ENCODE peak calls at places on chromosome 14, in nine cellular contexts. Y is left cardiac atrium, G is head of caudate nucleus, Q is left ventricle myocardium inferior, C is D341Med, P is choroid plexus epithelial cell, W is ovary, B is tibial artery, T is fibroblast of villous mesenchyme. R is an unnamed sample.

GRCh38 chr14:71266994-71267636 is 359.9 kb downstream of the PCNX1 start:
- DNase-seq in Y (no peak), G (no peak), Q (no peak), C (no peak), P (peak; percentile 76), W (no peak), B (no peak), T (peak; percentile 60), R (no peak)

GRCh38 chr14:24416254-24416931 is 13.1 kb downstream of the CBLN3 start:
- DNase-seq in Y (no peak), G (no peak), Q (no peak), C (no peak), P (no peak), W (no peak), B (no peak), T (no peak), R (no peak)

GRCh38 chr14:31206536-31207286 is 882 bp downstream of the HECTD1 start:
- DNase-seq in Y (peak; percentile 30), G (peak; percentile 38), Q (peak; percentile 33), C (peak; percentile 68), P (no peak), W (peak; percentile 44), B (peak; percentile 71), T (peak; percentile 45), R (peak; percentile 15)

GRCh38 chr14:77663289-77663688 is 44.5 kb downstream of the ALKBH1 start:
- DNase-seq in Y (no peak), G (no peak), Q (no peak), C (no peak), P (peak; percentile 18), W (no peak), B (no peak), T (peak; percentile 76), R (no peak)

GRCh38 chr14:55572578-55572977 is 7.4 kb upstream of the KTN1 start:
- DNase-seq in Y (peak; percentile 47), G (peak; percentile 13), Q (no peak), C (no peak), P (peak; percentile 9), W (no peak), B (no peak), T (no peak), R (peak; percentile 24)

GRCh38 chr14:53955671-53956426 is 776 bp downstream of the BMP4 start:
- DNase-seq in Y (peak; percentile 82), G (no peak), Q (peak; percentile 77), C (no peak), P (no peak), W (peak; percentile 91), B (peak; percentile 88), T (peak; percentile 40), R (no peak)

GRCh38 chr14:99255621-99256482 is 16.1 kb downstream of the BCL11B start:
- DNase-seq in Y (no peak), G (no peak), Q (no peak), C (no peak), P (no peak), W (no peak), B (peak; percentile 33), T (no peak), R (no peak)

GRCh38 chr14:75132374-75133086 is 5.7 kb upstream of the NEK9 start:
- DNase-seq in Y (no peak), G (peak; percentile 70), Q (no peak), C (peak; percentile 56), P (peak; percentile 88), W (no peak), B (no peak), T (peak; percentile 82), R (peak; percentile 25)

GRCh38 chr14:63510538-63510937 is 32.6 kb downstream of the PPP2R5E start:
- DNase-seq in Y (no peak), G (no peak), Q (no peak), C (no peak), P (peak; percentile 88), W (no peak), B (no peak), T (peak; percentile 37), R (no peak)

GRCh38 chr14:101062611-101063010 is 159.1 kb upstream of the RTL1 start:
- DNase-seq in Y (no peak), G (no peak), Q (no peak), C (no peak), P (peak; percentile 47), W (no peak), B (peak; percentile 16), T (peak; percentile 30), R (no peak)

GRCh38 chr14:49512147-49512551 is 74.0 kb downstream of the RPS29 start:
- DNase-seq in Y (no peak), G (no peak), Q (no peak), C (no peak), P (peak; percentile 3), W (no peak), B (no peak), T (peak; percentile 15), R (no peak)

GRCh38 chr14:105470812-105471771 is 3.5 kb upstream of the CRIP2 start:
- DNase-seq in Y (peak; percentile 68), G (no peak), Q (peak; percentile 77), C (peak; percentile 78), P (no peak), W (no peak), B (peak; percentile 67), T (no peak), R (no peak)

GRCh38 chr14:101709533-101709881 is 52.0 kb upstream of the PPP2R5C start:
- DNase-seq in Y (no peak), G (no peak), Q (no peak), C (no peak), P (no peak), W (no peak), B (no peak), T (no peak), R (no peak)

GRCh38 chr14:99273025-99273723 is 1.2 kb upstream of the BCL11B start:
- DNase-seq in Y (no peak), G (peak; percentile 14), Q (no peak), C (peak; percentile 83), P (no peak), W (no peak), B (no peak), T (no peak), R (no peak)

GRCh38 chr14:42806909-42807315 is 1200.2 kb downstream of the LRFN5 start:
- DNase-seq in Y (no peak), G (no peak), Q (no peak), C (no peak), P (peak; percentile 78), W (no peak), B (no peak), T (peak; percentile 73), R (no peak)

GRCh38 chr14:23865502-23865901 is 88.1 kb upstream of the DHRS4 start:
- DNase-seq in Y (no peak), G (no peak), Q (no peak), C (no peak), P (no peak), W (no peak), B (no peak), T (no peak), R (no peak)

GRCh38 chr14:100902295-100902694 is 1.2 kb downstream of the RTL1 start:
- DNase-seq in Y (no peak), G (no peak), Q (no peak), C (no peak), P (no peak), W (no peak), B (peak; percentile 20), T (no peak), R (no peak)

GRCh38 chr14:83217492-83217891 is 1683.8 kb upstream of the SEL1L start:
- DNase-seq in Y (no peak), G (no peak), Q (no peak), C (no peak), P (peak; percentile 94), W (no peak), B (no peak), T (peak; percentile 80), R (no peak)

GRCh38 chr14:52018970-52019369 is 29.6 kb downstream of the RTRAF start:
- DNase-seq in Y (no peak), G (no peak), Q (no peak), C (no peak), P (no peak), W (no peak), B (no peak), T (no peak), R (no peak)

GRCh38 chr14:85475113-85475512 is 54.8 kb upstream of the FLRT2 start:
- DNase-seq in Y (no peak), G (no peak), Q (no peak), C (no peak), P (peak; percentile 31), W (no peak), B (no peak), T (peak; percentile 35), R (no peak)

GRCh38 chr14:81868172-81868571 is 334.5 kb upstream of the SEL1L start:
- DNase-seq in Y (no peak), G (no peak), Q (no peak), C (no peak), P (no peak), W (no peak), B (no peak), T (no peak), R (no peak)

GRCh38 chr14:90140956-90141316 is 79.1 kb downstream of the KCNK13 start:
- DNase-seq in Y (no peak), G (no peak), Q (no peak), C (no peak), P (peak; percentile 17), W (no peak), B (no peak), T (no peak), R (no peak)

GRCh38 chr14:32967421-32967820 is 28.7 kb downstream of the NPAS3 start:
- DNase-seq in Y (no peak), G (no peak), Q (no peak), C (no peak), P (no peak), W (no peak), B (no peak), T (no peak), R (no peak)

GRCh38 chr14:83483063-83483462 is 1949.4 kb upstream of the SEL1L start:
- DNase-seq in Y (no peak), G (no peak), Q (no peak), C (no peak), P (peak; percentile 79), W (no peak), B (no peak), T (peak; percentile 13), R (no peak)

GRCh38 chr14:96252323-96253052 is 3.5 kb upstream of the BDKRB1 start:
- DNase-seq in Y (no peak), G (no peak), Q (no peak), C (no peak), P (no peak), W (no peak), B (no peak), T (peak; percentile 58), R (peak; percentile 67)

GRCh38 chr14:69247691-69248440 is 12.1 kb upstream of the GALNT16 start:
- DNase-seq in Y (peak; percentile 37), G (no peak), Q (no peak), C (no peak), P (peak; percentile 94), W (peak; percentile 78), B (peak; percentile 79), T (peak; percentile 85), R (no peak)

GRCh38 chr14:77302926-77303325 is 17.8 kb downstream of the POMT2 start:
- DNase-seq in Y (no peak), G (no peak), Q (no peak), C (no peak), P (peak; percentile 57), W (no peak), B (no peak), T (peak; percentile 85), R (no peak)

GRCh38 chr14:74962493-74962892 is 7.1 kb upstream of the PGF start:
- DNase-seq in Y (no peak), G (no peak), Q (no peak), C (no peak), P (no peak), W (no peak), B (no peak), T (no peak), R (no peak)

GRCh38 chr14:104437703-104438102 is 141.9 kb upstream of the C14orf180 start:
- DNase-seq in Y (no peak), G (no peak), Q (no peak), C (peak; percentile 18), P (no peak), W (no peak), B (no peak), T (no peak), R (no peak)

R was measured in NCI-H774.